ENCODE peak calls at places on chromosomes 13 and 19, in five cellular contexts. E, C, R, D and S are unnamed samples.
A peak's percentile ranks its signal among the peaks of the same experiment; 100 is the strongest.

GRCh38 chr19:6092329-6093286 is 17.7 kb downstream of the RFX2 start:
- DNase-seq in E (peak; percentile 85), C (no peak), R (no peak), D (peak; percentile 88), S (no peak)

GRCh38 chr19:44741258-44741731 is 7.2 kb upstream of the BCL3 start:
- DNase-seq in E (no peak), C (peak; percentile 34), R (no peak), D (no peak), S (no peak)

GRCh38 chr19:35620001-35620400 is 7.5 kb downstream of the HAUS5 start:
- DNase-seq in E (no peak), C (no peak), R (no peak), D (no peak), S (no peak)

GRCh38 chr13:57946361-57946760 is 314.8 kb downstream of the PCDH17 start:
- DNase-seq in E (no peak), C (no peak), R (no peak), D (no peak), S (no peak)

GRCh38 chr13:30968734-30969335 is 36.4 kb downstream of the TEX26 start:
- DNase-seq in E (no peak), C (no peak), R (no peak), D (no peak), S (no peak)

GRCh38 chr13:20118268-20119140 is 42.3 kb downstream of the GJA3 start:
- DNase-seq in E (peak; percentile 72), C (no peak), R (no peak), D (no peak), S (no peak)

GRCh38 chr19:6772028-6772865 is at the start of gene VAV1:
- DNase-seq in E (peak; percentile 36), C (peak; percentile 95), R (peak; percentile 75), D (no peak), S (no peak)

GRCh38 chr19:53432088-53432661 is 391 bp downstream of the ZNF761 start:
- DNase-seq in E (peak; percentile 50), C (peak; percentile 15), R (no peak), D (no peak), S (no peak)

GRCh38 chr13:25869941-25870340 is 181.9 kb downstream of the SHISA2 start:
- DNase-seq in E (no peak), C (no peak), R (no peak), D (no peak), S (no peak)

GRCh38 chr13:73138276-73138950 is 79.6 kb downstream of the KLF5 start:
- DNase-seq in E (peak; percentile 20), C (no peak), R (no peak), D (no peak), S (no peak)

GRCh38 chr19:29858000-29858596 is 46.3 kb downstream of the CCNE1 start:
- DNase-seq in E (peak; percentile 87), C (peak; percentile 55), R (no peak), D (no peak), S (no peak)

GRCh38 chr13:30224732-30225131 is 82.6 kb downstream of the KATNAL1 start:
- DNase-seq in E (no peak), C (no peak), R (no peak), D (no peak), S (no peak)

GRCh38 chr13:97243915-97244820 is 22.0 kb downstream of the MBNL2 start:
- DNase-seq in E (no peak), C (no peak), R (no peak), D (no peak), S (no peak)

GRCh38 chr19:543912-544608 is at the start of gene GZMM:
- DNase-seq in E (no peak), C (no peak), R (peak; percentile 56), D (no peak), S (no peak)

GRCh38 chr13:20558982-20559381 is 8.0 kb upstream of the IFT88 start:
- DNase-seq in E (no peak), C (no peak), R (no peak), D (no peak), S (no peak)

GRCh38 chr13:107765724-107766436 is 449.5 kb downstream of the LIG4 start:
- DNase-seq in E (no peak), C (no peak), R (no peak), D (no peak), S (no peak)

GRCh38 chr19:9793051-9793591 is 24.6 kb upstream of the ZNF846 start:
- DNase-seq in E (peak; percentile 75), C (peak; percentile 54), R (no peak), D (peak; percentile 59), S (no peak)

GRCh38 chr13:73168226-73168992 is 109.6 kb downstream of the KLF5 start:
- DNase-seq in E (no peak), C (no peak), R (no peak), D (no peak), S (no peak)

GRCh38 chr13:30463820-30464495 is 1.8 kb downstream of the HMGB1 start:
- DNase-seq in E (no peak), C (peak; percentile 79), R (peak; percentile 49), D (peak; percentile 48), S (no peak)

GRCh38 chr13:69690999-69691398 is 416.6 kb upstream of the ATXN8OS start:
- DNase-seq in E (no peak), C (no peak), R (no peak), D (no peak), S (no peak)

GRCh38 chr19:10193666-10194499 is 870 bp downstream of the DNMT1 start:
- DNase-seq in E (peak; percentile 65), C (peak; percentile 53), R (no peak), D (no peak), S (peak; percentile 11)

GRCh38 chr13:112670118-112670517 is 19.7 kb upstream of the ATP11A start:
- DNase-seq in E (peak; percentile 33), C (no peak), R (no peak), D (no peak), S (no peak)

GRCh38 chr19:4178990-4179389 is 3.4 kb downstream of the SIRT6 start:
- DNase-seq in E (no peak), C (no peak), R (no peak), D (no peak), S (no peak)

GRCh38 chr19:4182082-4182926 is at the start of the genes ANKRD24 and SIRT6:
- DNase-seq in E (peak; percentile 98), C (peak; percentile 98), R (peak; percentile 93), D (peak; percentile 90), S (peak; percentile 84)

GRCh38 chr19:4184718-4185352 is 2.3 kb downstream of the ANKRD24 start:
- DNase-seq in E (no peak), C (no peak), R (no peak), D (no peak), S (no peak)

GRCh38 chr19:4183967-4184717 is 1.7 kb downstream of the ANKRD24 start:
- DNase-seq in E (no peak), C (no peak), R (no peak), D (no peak), S (no peak)

DNA sequence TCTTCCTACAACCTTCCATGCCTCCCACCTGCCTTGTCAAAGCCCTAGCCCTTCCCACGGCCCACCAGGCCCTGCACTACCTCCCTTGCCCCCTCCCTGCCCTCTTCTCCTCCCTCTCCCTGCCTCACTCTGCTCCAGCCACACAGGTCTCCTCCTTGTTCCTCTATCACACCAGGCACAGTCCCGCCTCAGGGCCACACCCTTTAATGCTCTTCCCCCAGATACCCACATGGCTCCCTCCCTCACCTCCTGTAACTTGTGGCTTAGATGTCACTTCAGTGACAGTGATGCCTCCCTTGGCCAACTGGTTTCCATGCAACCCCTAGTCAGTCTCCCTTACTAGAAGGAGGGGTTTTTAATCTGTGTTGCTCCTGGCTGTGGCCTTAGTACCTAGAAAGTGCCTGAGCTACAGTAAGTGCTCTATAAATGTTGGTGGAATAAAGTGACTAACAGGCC is 1.3 kb downstream of the SIRT6 start:
- DNase-seq in E (no peak), C (peak; percentile 30), R (no peak), D (no peak), S (no peak)
- H3K4me3 ChIP-seq in E (peak overlapping the region; percentile 99), C (peak overlapping the region; percentile 88), R (no peak overlapping the region), D (no peak overlapping the region), S (no peak overlapping the region)

GRCh38 chr13:109165417-109165904 is 536.0 kb downstream of the MYO16 start:
- DNase-seq in E (peak; percentile 46), C (no peak), R (no peak), D (no peak), S (no peak)

GRCh38 chr13:109160357-109160756 is 530.9 kb downstream of the MYO16 start:
- DNase-seq in E (no peak), C (peak; percentile 48), R (no peak), D (no peak), S (no peak)

GRCh38 chr13:109162248-109163051 is 533.0 kb downstream of the MYO16 start:
- DNase-seq in E (no peak), C (peak; percentile 89), R (no peak), D (no peak), S (no peak)

GRCh38 chr13:109160887-109161669 is 531.7 kb downstream of the MYO16 start:
- DNase-seq in E (no peak), C (no peak), R (no peak), D (no peak), S (no peak)

DNA sequence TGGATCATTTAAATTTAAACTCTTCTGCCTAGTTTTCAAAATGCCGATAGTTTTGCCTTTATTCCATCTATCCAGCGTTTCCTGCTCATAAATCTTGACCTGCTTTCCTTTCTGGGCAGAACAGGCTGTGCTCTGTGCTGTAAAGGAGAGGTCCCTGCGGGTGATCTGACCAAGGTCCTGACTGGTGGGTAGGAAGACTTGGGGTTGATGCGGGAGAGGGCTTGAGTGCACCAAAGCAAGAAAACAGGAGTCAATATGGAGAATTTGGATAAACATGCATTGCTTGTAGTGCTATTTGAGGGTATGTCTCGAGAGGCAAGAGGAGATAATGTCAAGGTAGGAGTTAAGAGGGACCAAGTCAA is 533.6 kb downstream of the MYO16 start:
- DNase-seq in E (no peak), C (no peak), R (no peak), D (no peak), S (no peak)
- H3K27ac ChIP-seq in E (no peak overlapping the region), C (peak overlapping the region; percentile 88), R (no peak overlapping the region), D (no peak overlapping the region), S (no peak overlapping the region)

GRCh38 chr13:46031581-46032263 is 20.8 kb downstream of the ZC3H13 start:
- DNase-seq in E (no peak), C (no peak), R (no peak), D (no peak), S (no peak)
- H3K4me3 ChIP-seq in E (no peak overlapping the region), C (no peak overlapping the region), R (no peak overlapping the region), D (no peak overlapping the region), S (no peak overlapping the region)

DNA sequence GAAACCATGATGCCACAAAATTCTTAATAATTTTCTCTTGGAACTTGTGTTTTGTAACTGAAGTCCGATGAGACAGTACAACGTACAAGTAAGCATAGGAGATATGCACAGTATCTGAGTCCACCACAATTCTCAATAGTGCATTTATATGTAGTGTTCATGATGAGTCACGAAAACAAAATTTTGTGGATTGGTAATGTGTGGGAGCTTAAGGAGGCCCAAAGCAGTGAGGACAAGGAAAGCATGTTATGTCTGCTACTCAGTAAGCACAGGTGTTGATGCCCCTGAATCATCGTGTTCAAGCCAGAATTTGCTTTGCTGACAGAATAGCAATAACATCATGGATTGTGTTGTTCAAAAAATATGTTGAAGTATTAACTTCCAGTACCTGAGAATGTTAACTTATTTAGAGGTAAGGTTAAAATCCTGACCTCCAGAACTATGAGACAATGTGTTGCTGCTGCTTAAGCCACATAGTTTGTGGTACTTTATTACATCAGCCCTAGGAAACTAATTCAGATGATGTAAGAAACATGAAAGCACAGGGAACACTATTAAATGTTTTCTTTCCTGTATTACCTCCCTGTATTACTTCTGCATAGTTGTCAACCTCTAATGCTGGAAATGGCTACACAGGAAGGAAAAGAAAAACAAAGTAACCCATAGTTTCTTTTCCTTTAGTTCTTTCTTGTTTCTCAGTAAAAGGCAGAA is 201.3 kb downstream of the SLITRK6 start:
- DNase-seq in E (no peak), C (no peak), R (no peak), D (no peak), S (no peak)
- H3K27ac ChIP-seq in E (no peak overlapping the region), C (no peak overlapping the region), R (no peak overlapping the region), D (no peak overlapping the region), S (no peak overlapping the region)

GRCh38 chr19:3669616-3670257 is 30.5 kb downstream of the PIP5K1C start:
- DNase-seq in E (no peak), C (no peak), R (no peak), D (no peak), S (no peak)
- H3K4me3 ChIP-seq in E (no peak overlapping the region), C (no peak overlapping the region), R (no peak overlapping the region), D (no peak overlapping the region), S (no peak overlapping the region)